ENCODE peak calls at places on chromosomes 11 and 22, in seven cellular contexts. S is GM12878, X is upper lobe of left lung, A is HepG2, L is Panc1, B is K562, Z is GM23338. O is an unnamed sample.

GRCh38 chr11:126862664-126863247 is 137.8 kb downstream of the KIRREL3 start:
- ATAC-seq in S (peak; percentile 80), X (no peak), A (no peak), L (no peak), B (no peak), Z (peak; percentile 91), O (no peak)

GRCh38 chr11:122439911-122440782 is 215.4 kb upstream of the UBASH3B start:
- ATAC-seq in S (no peak), X (peak; percentile 67), A (peak; percentile 97), L (peak; percentile 67), B (no peak), Z (peak; percentile 73), O (peak; percentile 75)

GRCh38 chr11:134153147-134153905 is 70.4 kb downstream of the NCAPD3 start:
- ATAC-seq in S (no peak), X (no peak), A (no peak), L (peak; percentile 13), B (no peak), Z (no peak), O (no peak)

GRCh38 chr11:111352935-111353695 is 26.0 kb downstream of the POU2AF1 start:
- ATAC-seq in S (peak; percentile 18), X (no peak), A (no peak), L (no peak), B (no peak), Z (no peak), O (no peak)

GRCh38 chr11:64500176-64501013 is 90.6 kb upstream of the SLC22A12 start:
- ATAC-seq in S (no peak), X (no peak), A (no peak), L (peak; percentile 60), B (peak; percentile 93), Z (no peak), O (no peak)

GRCh38 chr22:27512283-27512761 is 289.2 kb downstream of the MN1 start:
- ATAC-seq in S (no peak), X (peak; percentile 83), A (no peak), L (no peak), B (no peak), Z (no peak), O (peak; percentile 79)

GRCh38 chr11:58923300-58923788 is 15.9 kb upstream of the GLYATL1 start:
- ATAC-seq in S (peak; percentile 95), X (peak; percentile 27), A (peak; percentile 42), L (no peak), B (peak; percentile 88), Z (peak; percentile 66), O (no peak)

GRCh38 chr11:70661763-70662501 is 263.6 kb downstream of the CTTN start:
- ATAC-seq in S (no peak), X (peak; percentile 34), A (no peak), L (no peak), B (no peak), Z (peak; percentile 80), O (peak; percentile 31)

GRCh38 chr22:24455751-24456426 is 28.5 kb downstream of the ADORA2A start:
- ATAC-seq in S (no peak), X (no peak), A (peak; percentile 89), L (no peak), B (peak; percentile 84), Z (no peak), O (no peak)

GRCh38 chr11:91857194-91857593 is 367.4 kb upstream of the FAT3 start:
- ATAC-seq in S (no peak), X (peak; percentile 61), A (no peak), L (no peak), B (no peak), Z (no peak), O (no peak)

GRCh38 chr11:73353422-73353821 is 22.8 kb upstream of the RELT start:
- ATAC-seq in S (no peak), X (no peak), A (no peak), L (no peak), B (no peak), Z (no peak), O (no peak)

GRCh38 chr11:78208257-78209165 is 19.8 kb downstream of the USP35 start:
- ATAC-seq in S (no peak), X (no peak), A (peak; percentile 67), L (peak; percentile 23), B (no peak), Z (no peak), O (no peak)

GRCh38 chr22:46287873-46288751 is 8.6 kb upstream of the GTSE1 start:
- ATAC-seq in S (peak; percentile 97), X (peak; percentile 57), A (peak; percentile 16), L (no peak), B (no peak), Z (no peak), O (peak; percentile 50)

GRCh38 chr11:119702261-119702591 is 26.8 kb downstream of the NECTIN1 start:
- ATAC-seq in S (no peak), X (no peak), A (no peak), L (peak; percentile 46), B (no peak), Z (no peak), O (no peak)

GRCh38 chr11:6273188-6273587 is 13.6 kb downstream of the CCKBR start:
- ATAC-seq in S (no peak), X (no peak), A (no peak), L (no peak), B (no peak), Z (peak; percentile 30), O (no peak)

GRCh38 chr11:105236631-105237030 is 97.1 kb upstream of the CARD18 start:
- ATAC-seq in S (no peak), X (no peak), A (no peak), L (no peak), B (no peak), Z (no peak), O (no peak)

GRCh38 chr11:20448838-20449237 is 61.3 kb downstream of the PRMT3 start:
- ATAC-seq in S (no peak), X (no peak), A (no peak), L (no peak), B (no peak), Z (no peak), O (no peak)

GRCh38 chr11:15883349-15883961 is 472.9 kb downstream of the SOX6 start:
- ATAC-seq in S (no peak), X (no peak), A (no peak), L (no peak), B (no peak), Z (no peak), O (no peak)

GRCh38 chr22:17120711-17121234 is 387 bp downstream of the TMEM121B start:
- ATAC-seq in S (peak; percentile 17), X (no peak), A (no peak), L (peak; percentile 78), B (peak; percentile 22), Z (no peak), O (no peak)

GRCh38 chr11:62008177-62008576 is 40.7 kb upstream of the FTH1 start:
- ATAC-seq in S (peak; percentile 52), X (no peak), A (no peak), L (no peak), B (no peak), Z (no peak), O (no peak)

GRCh38 chr11:6655790-6656580 is at the start of gene DCHS1:
- ATAC-seq in S (no peak), X (peak; percentile 84), A (no peak), L (no peak), B (no peak), Z (peak; percentile 73), O (peak; percentile 59)

GRCh38 chr11:12754582-12755250 is 80.5 kb downstream of the TEAD1 start:
- ATAC-seq in S (no peak), X (no peak), A (no peak), L (no peak), B (no peak), Z (no peak), O (no peak)

GRCh38 chr11:118882489-118882888 is 1.2 kb upstream of the CXCR5 start:
- ATAC-seq in S (no peak), X (no peak), A (no peak), L (no peak), B (no peak), Z (no peak), O (no peak)

GRCh38 chr11:8224161-8224591 is 39.5 kb downstream of the LMO1 start:
- ATAC-seq in S (no peak), X (no peak), A (no peak), L (no peak), B (no peak), Z (no peak), O (no peak)

DNA sequence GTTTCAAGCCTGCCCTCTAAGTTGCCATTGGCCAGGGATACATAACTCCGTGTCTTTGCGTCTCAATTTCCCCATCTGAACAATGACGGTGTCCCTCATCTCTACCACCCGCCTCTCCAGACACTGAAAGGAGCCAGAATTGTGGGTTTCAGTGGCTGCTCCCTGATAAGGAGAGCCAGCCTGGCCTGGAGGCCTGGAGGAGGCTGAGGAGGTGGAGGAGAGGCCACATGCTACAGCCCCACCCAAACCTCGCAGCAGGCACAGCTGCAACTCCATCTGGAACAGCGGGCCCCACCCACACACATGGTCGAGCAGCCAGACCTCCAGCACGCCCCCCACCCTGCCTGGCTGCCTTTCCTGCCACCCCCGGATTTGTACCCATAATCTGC is 34.4 kb upstream of the CD82 start:
- ATAC-seq in S (no peak), X (peak; percentile 34), A (no peak), L (no peak), B (peak; percentile 81), Z (no peak), O (no peak)
- TF ChIP-seq POLR2AphosphoS5 in S (no peak), X (no peak), A (no peak), L (no peak), B (peak; percentile 92), Z (no peak), O (no peak)

DNA sequence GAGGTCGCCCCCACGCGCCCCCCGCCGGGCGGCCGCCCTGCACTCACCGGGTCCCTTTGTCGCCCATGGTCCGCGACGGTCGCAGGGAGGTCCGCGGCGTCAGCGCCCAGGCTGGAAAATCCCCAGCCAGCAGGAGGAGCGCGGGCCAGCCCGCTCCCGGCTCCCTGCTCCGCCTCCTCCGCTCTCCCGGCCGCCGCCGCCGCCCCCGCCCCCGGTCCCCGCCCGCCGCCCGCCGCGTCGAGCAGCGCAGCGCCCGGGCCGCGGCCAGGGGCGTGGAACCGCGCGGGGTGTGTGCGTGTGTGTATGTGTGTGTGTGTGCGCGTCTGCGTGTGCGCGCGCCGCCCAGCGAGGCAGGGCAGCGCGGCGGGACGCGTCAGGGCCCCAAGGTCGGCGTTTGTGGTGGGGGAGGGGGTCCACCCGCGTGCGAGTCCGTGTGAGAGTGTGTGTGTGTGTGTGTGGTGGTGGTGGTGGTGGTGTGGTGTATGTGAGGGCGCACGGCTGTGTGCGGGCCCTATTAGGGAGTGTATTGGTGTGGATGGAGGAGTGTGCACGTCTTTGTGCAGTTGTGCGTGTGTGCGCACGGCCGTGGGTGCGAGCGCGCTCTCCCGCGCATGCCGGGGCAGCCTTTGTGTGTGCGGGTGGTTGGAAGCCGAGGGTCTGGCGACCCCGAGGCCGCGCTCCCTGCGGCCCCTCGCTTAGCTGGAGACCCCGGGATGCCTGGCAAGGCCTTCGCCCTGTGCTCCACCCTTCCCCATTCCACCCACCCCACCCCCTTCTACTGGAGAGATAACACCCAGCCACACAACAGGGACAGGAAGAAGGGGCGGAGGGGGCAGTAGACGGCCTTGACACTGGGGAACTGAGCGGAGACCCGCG is at the start of gene ARRB1:
- ATAC-seq in S (peak; percentile 61), X (peak; percentile 86), A (peak; percentile 83), L (peak; percentile 79), B (peak; percentile 85), Z (peak; percentile 67), O (peak; percentile 78)
- TF ChIP-seq POLR2AphosphoS5 in S (no peak), X (peak; percentile 7), A (peak; percentile 42), L (no peak), B (no peak), Z (peak; percentile 6), O (peak; percentile 35)

GRCh38 chr11:3169235-3169951 is 4.3 kb upstream of the OSBPL5 start:
- ATAC-seq in S (no peak), X (peak; percentile 67), A (peak; percentile 32), L (peak; percentile 61), B (peak; percentile 89), Z (peak; percentile 65), O (peak; percentile 33)
- TF ChIP-seq POLR2AphosphoS5 in S (no peak), X (no peak), A (no peak), L (no peak), B (peak; percentile 90), Z (no peak), O (no peak)

GRCh38 chr22:30310881-30311771 is 15.6 kb downstream of the TBC1D10A start:
- ATAC-seq in S (no peak), X (peak; percentile 71), A (peak; percentile 51), L (peak; percentile 78), B (no peak), Z (peak; percentile 54), O (peak; percentile 89)
- TF ChIP-seq POLR2AphosphoS5 in S (no peak), X (no peak), A (no peak), L (no peak), B (no peak), Z (no peak), O (peak; percentile 93)